ENCODE peak calls at places on chromosome 11, in eight cellular contexts. V is AG10803; H is NCI-H510A; Y is stimulated activated CD8-positive, alpha-beta memory T cell treated with anti-CD3 and anti-CD28 coated beads, Interleukin-4, amount 100 ng/mL, for 4 hours; I is activated CD8-positive, alpha-beta memory T cell treated with anti-CD3 and anti-CD28 coated beads, Interleukin-2, amount 50 U/mL, for 4 hours; Q is GM23248; K is astrocyte of the spinal cord; C is activated CD4-positive, alpha-beta T cell treated with anti-CD3 and anti-CD28 coated beads, Interleukin-2, amount 50 U/mL, for 48 hours. O is an unnamed sample.
A peak's percentile ranks its signal among the peaks of the same experiment; 100 is the strongest.

GRCh38 chr11:217704-218103 is 10.2 kb downstream of the RIC8A start:
- DNase-seq in K (no peak), C (no peak), I (no peak), H (no peak), Q (no peak), Y (no peak), V (no peak), O (no peak)

GRCh38 chr11:112366777-112367176 is 106.1 kb upstream of the PLET1 start:
- DNase-seq in I (no peak), C (no peak), H (no peak), K (peak; percentile 6), V (peak; percentile 20), Y (no peak), Q (peak; percentile 42), O (no peak)

GRCh38 chr11:86193297-86194095 is 51.1 kb upstream of the EED start:
- DNase-seq in V (peak; percentile 81), H (no peak), K (peak; percentile 79), I (peak; percentile 49), C (peak; percentile 68), Q (peak; percentile 84), Y (peak; percentile 7), O (peak; percentile 73)

GRCh38 chr11:34665077-34665835 is 44.4 kb downstream of the EHF start:
- DNase-seq in C (no peak), V (no peak), H (no peak), K (no peak), Q (no peak), I (no peak), Y (no peak), O (no peak)

GRCh38 chr11:68383976-68384501 is 71.6 kb downstream of the LRP5 start:
- DNase-seq in I (peak; percentile 69), C (peak; percentile 81), K (peak; percentile 44), V (peak; percentile 45), Q (peak; percentile 49), Y (peak; percentile 7), H (no peak), O (peak; percentile 11)

GRCh38 chr11:2151500-2152257 is 9.3 kb downstream of the INS start:
- DNase-seq in Q (peak; percentile 77), I (peak; percentile 81), V (peak; percentile 58), H (peak; percentile 23), C (peak; percentile 86), Y (peak; percentile 51), K (peak; percentile 74), O (peak; percentile 58)

GRCh38 chr11:132187814-132188213 is 817.4 kb downstream of the NTM start:
- DNase-seq in K (peak; percentile 17), Y (no peak), I (no peak), Q (peak; percentile 75), V (peak; percentile 54), C (no peak), H (no peak), O (no peak)

GRCh38 chr11:118690553-118691304 is 11.3 kb upstream of the TREH start:
- DNase-seq in V (no peak), C (no peak), K (no peak), Q (no peak), H (no peak), I (no peak), Y (no peak), O (no peak)

GRCh38 chr11:65487467-65488272 is 11.2 kb upstream of the MALAT1 start:
- DNase-seq in I (no peak), Q (peak; percentile 100), K (peak; percentile 100), Y (no peak), H (peak; percentile 98), V (peak; percentile 100), C (peak; percentile 70), O (peak; percentile 99)

GRCh38 chr11:59191095-59191494 is 19.2 kb downstream of the DTX4 start:
- DNase-seq in H (no peak), I (no peak), Q (no peak), V (no peak), K (no peak), C (no peak), Y (no peak), O (no peak)

GRCh38 chr11:2483426-2483825 is 38.6 kb downstream of the KCNQ1 start:
- DNase-seq in Q (no peak), K (no peak), H (no peak), V (no peak), Y (no peak), C (no peak), I (no peak), O (peak; percentile 39)

GRCh38 chr11:2529173-2529572 is 84.4 kb downstream of the KCNQ1 start:
- DNase-seq in I (no peak), Y (no peak), H (no peak), V (no peak), Q (no peak), K (no peak), C (no peak), O (no peak)

GRCh38 chr11:94740975-94741707 is 27.0 kb upstream of the AMOTL1 start:
- DNase-seq in V (peak; percentile 67), H (no peak), K (peak; percentile 67), Y (no peak), I (no peak), Q (peak; percentile 75), C (peak; percentile 8), O (no peak)

GRCh38 chr11:113553905-113554304 is 78.7 kb upstream of the DRD2 start:
- DNase-seq in K (no peak), Y (no peak), Q (peak; percentile 12), H (no peak), C (no peak), V (no peak), I (no peak), O (no peak)

GRCh38 chr11:70317576-70318305 is 47.3 kb downstream of the PPFIA1 start:
- DNase-seq in Q (no peak), C (no peak), H (no peak), I (no peak), Y (no peak), K (no peak), V (no peak), O (no peak)

GRCh38 chr11:47466201-47466600 is 17.3 kb upstream of the RAPSN start:
- DNase-seq in I (no peak), C (no peak), Y (no peak), V (peak; percentile 44), K (peak; percentile 45), Q (peak; percentile 82), H (no peak), O (no peak)

GRCh38 chr11:77630311-77630710 is 7.3 kb downstream of the CLNS1A start:
- DNase-seq in K (no peak), Y (no peak), Q (no peak), C (no peak), V (no peak), H (no peak), I (no peak), O (no peak)